ENCODE peak calls at places on chromosomes 1 and 21, in six cellular contexts. One of them, this sample, is unnamed. For H3K27me3, the result is how much of the 10 kb centered on the place peaks cover.

GRCh38 chr1:28804071-28804470 is 7.9 kb upstream of the OPRD1 start:
- DNase-seq in suprapubic skin: no peak
- DNase-seq in GM06990: no peak
- DNase-seq in BE2C: no peak
- DNase-seq in HepG2: no peak
- DNase-seq in ascending aorta: no peak
- DNase-seq in this sample: no peak

GRCh38 chr1:116268211-116268610 is 104.8 kb upstream of the ATP1A1 start:
- DNase-seq in suprapubic skin: peak
- DNase-seq in GM06990: no peak
- DNase-seq in BE2C: peak
- DNase-seq in HepG2: no peak
- DNase-seq in ascending aorta: no peak
- DNase-seq in this sample: no peak

GRCh38 chr1:20992327-20993056 is 184.2 kb downstream of the EIF4G3 start:
- DNase-seq in suprapubic skin: no peak
- DNase-seq in GM06990: peak
- DNase-seq in BE2C: no peak
- DNase-seq in HepG2: no peak
- DNase-seq in ascending aorta: no peak
- DNase-seq in this sample: no peak

GRCh38 chr1:241870290-241870689 is 22.3 kb downstream of the EXO1 start:
- DNase-seq in suprapubic skin: no peak
- DNase-seq in GM06990: no peak
- DNase-seq in BE2C: no peak
- DNase-seq in HepG2: no peak
- DNase-seq in ascending aorta: no peak
- DNase-seq in this sample: no peak

GRCh38 chr21:15809065-15809464 is 79.3 kb downstream of the USP25 start:
- DNase-seq in suprapubic skin: no peak
- DNase-seq in GM06990: no peak
- DNase-seq in BE2C: no peak
- DNase-seq in HepG2: no peak
- DNase-seq in ascending aorta: no peak
- DNase-seq in this sample: no peak

GRCh38 chr1:161439280-161440232 is 65.7 kb upstream of the FCGR2A start:
- DNase-seq in suprapubic skin: peak
- DNase-seq in GM06990: peak
- DNase-seq in BE2C: peak
- DNase-seq in HepG2: no peak
- DNase-seq in ascending aorta: no peak
- DNase-seq in this sample: peak

GRCh38 chr1:227946624-227947424 is 908 bp downstream of the WNT9A start:
- DNase-seq in suprapubic skin: peak
- DNase-seq in GM06990: peak
- DNase-seq in BE2C: peak
- DNase-seq in HepG2: peak
- DNase-seq in ascending aorta: no peak
- DNase-seq in this sample: peak

GRCh38 chr1:112507896-112508241 is 896 bp upstream of the WNT2B start:
- DNase-seq in suprapubic skin: peak
- DNase-seq in GM06990: no peak
- DNase-seq in BE2C: no peak
- DNase-seq in HepG2: no peak
- DNase-seq in ascending aorta: no peak
- DNase-seq in this sample: no peak

GRCh38 chr1:159946242-159947187 is 1.1 kb upstream of the IGSF9 start:
- DNase-seq in suprapubic skin: no peak
- DNase-seq in GM06990: no peak
- DNase-seq in BE2C: no peak
- DNase-seq in HepG2: no peak
- DNase-seq in ascending aorta: no peak
- DNase-seq in this sample: no peak

GRCh38 chr1:148362141-148362929 is 120.8 kb downstream of the PPIAL4G start:
- DNase-seq in suprapubic skin: no peak
- DNase-seq in GM06990: no peak
- DNase-seq in BE2C: peak
- DNase-seq in HepG2: no peak
- DNase-seq in ascending aorta: no peak
- DNase-seq in this sample: peak

GRCh38 chr1:28526886-28527285 is 21.0 kb downstream of the RCC1 start:
- DNase-seq in suprapubic skin: no peak
- DNase-seq in GM06990: no peak
- DNase-seq in BE2C: no peak
- DNase-seq in HepG2: no peak
- DNase-seq in ascending aorta: no peak
- DNase-seq in this sample: no peak

GRCh38 chr1:117902944-117903343 is 26.5 kb downstream of the GDAP2 start:
- DNase-seq in suprapubic skin: no peak
- DNase-seq in GM06990: no peak
- DNase-seq in BE2C: no peak
- DNase-seq in HepG2: no peak
- DNase-seq in ascending aorta: no peak
- DNase-seq in this sample: no peak

GRCh38 chr1:87404306-87404705 is 75.6 kb downstream of the LMO4 start:
- DNase-seq in suprapubic skin: no peak
- DNase-seq in GM06990: no peak
- DNase-seq in BE2C: no peak
- DNase-seq in HepG2: no peak
- DNase-seq in ascending aorta: no peak
- DNase-seq in this sample: no peak

GRCh38 chr1:172723251-172723650 is 64.3 kb downstream of the FASLG start:
- DNase-seq in suprapubic skin: no peak
- DNase-seq in GM06990: no peak
- DNase-seq in BE2C: no peak
- DNase-seq in HepG2: no peak
- DNase-seq in ascending aorta: no peak
- DNase-seq in this sample: no peak

GRCh38 chr1:207805841-207806421 is 54.1 kb downstream of the CD46 start:
- DNase-seq in suprapubic skin: peak
- DNase-seq in GM06990: no peak
- DNase-seq in BE2C: peak
- DNase-seq in HepG2: no peak
- DNase-seq in ascending aorta: no peak
- DNase-seq in this sample: no peak

DNA sequence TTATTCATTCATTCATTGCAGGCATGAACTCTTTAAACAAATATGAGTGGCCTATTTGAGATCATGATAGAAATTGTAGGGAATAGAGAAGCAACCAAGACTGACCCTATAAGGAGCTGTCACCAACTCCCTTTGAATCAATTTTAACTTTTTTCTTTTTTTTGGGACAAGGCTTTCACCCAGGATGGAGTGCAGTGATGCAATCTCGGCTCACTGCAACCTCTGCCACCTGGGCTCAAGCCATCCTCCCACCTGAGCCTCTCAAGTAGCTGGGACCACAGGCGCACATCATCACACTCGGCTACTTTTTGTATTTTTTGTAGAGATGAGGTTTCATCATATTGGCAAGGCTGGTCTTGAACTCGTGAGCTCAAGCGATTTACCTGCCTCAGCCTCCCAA is 17.1 kb upstream of the ATP5PO start:
- DNase-seq in suprapubic skin: no peak
- DNase-seq in GM06990: no peak
- DNase-seq in BE2C: no peak
- DNase-seq in HepG2: no peak
- DNase-seq in ascending aorta: no peak
- DNase-seq in this sample: no peak
- H3K4me3 ChIP-seq in suprapubic skin: peak
- H3K4me3 ChIP-seq in GM06990: no peak
- H3K4me3 ChIP-seq in BE2C: no peak
- H3K4me3 ChIP-seq in HepG2: no peak
- H3K4me3 ChIP-seq in ascending aorta: no peak
- H3K4me3 ChIP-seq in this sample: peak

DNA sequence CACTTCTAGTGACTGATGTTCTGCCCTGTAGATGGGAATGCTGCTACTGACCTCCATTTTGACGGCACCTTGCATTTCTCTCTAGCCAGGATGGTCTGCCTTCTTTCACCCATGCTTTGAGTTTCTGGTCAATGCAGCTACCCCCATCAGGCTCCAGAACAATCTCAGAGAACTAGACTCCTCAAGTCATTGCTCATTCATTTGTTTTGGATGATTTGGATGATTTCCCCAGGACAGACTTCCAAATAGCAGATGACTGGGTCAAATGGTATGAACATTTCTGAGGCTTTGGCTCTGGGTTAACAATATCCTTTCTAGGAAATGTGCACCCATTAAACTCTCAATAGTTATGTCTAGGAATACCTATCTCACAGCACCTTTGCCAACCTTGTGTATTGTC is 63.9 kb downstream of the CSMD2 start:
- DNase-seq in suprapubic skin: no peak
- DNase-seq in GM06990: no peak
- DNase-seq in BE2C: no peak
- DNase-seq in HepG2: no peak
- DNase-seq in ascending aorta: no peak
- DNase-seq in this sample: no peak
- TF ChIP-seq CTCF in suprapubic skin: no peak
- TF ChIP-seq CTCF in GM06990: no peak
- TF ChIP-seq CTCF in BE2C: no peak
- TF ChIP-seq CTCF in HepG2: no peak
- TF ChIP-seq CTCF in ascending aorta: no peak
- TF ChIP-seq CTCF in this sample: no peak

GRCh38 chr21:31959881-31960280 is 87.1 kb downstream of the HUNK start:
- DNase-seq in suprapubic skin: no peak
- DNase-seq in GM06990: no peak
- DNase-seq in BE2C: no peak
- DNase-seq in HepG2: no peak
- DNase-seq in ascending aorta: no peak
- DNase-seq in this sample: no peak

GRCh38 chr21:31961704-31962103 is 88.9 kb downstream of the HUNK start:
- DNase-seq in suprapubic skin: no peak
- DNase-seq in GM06990: no peak
- DNase-seq in BE2C: no peak
- DNase-seq in HepG2: no peak
- DNase-seq in ascending aorta: no peak
- DNase-seq in this sample: no peak

GRCh38 chr21:31961027-31961426 is 88.2 kb downstream of the HUNK start:
- DNase-seq in suprapubic skin: no peak
- DNase-seq in GM06990: no peak
- DNase-seq in BE2C: no peak
- DNase-seq in HepG2: no peak
- DNase-seq in ascending aorta: no peak
- DNase-seq in this sample: no peak

GRCh38 chr21:31952828-31953227 is 80.0 kb downstream of the HUNK start:
- DNase-seq in suprapubic skin: no peak
- DNase-seq in GM06990: no peak
- DNase-seq in BE2C: no peak
- DNase-seq in HepG2: no peak
- DNase-seq in ascending aorta: no peak
- DNase-seq in this sample: no peak

DNA sequence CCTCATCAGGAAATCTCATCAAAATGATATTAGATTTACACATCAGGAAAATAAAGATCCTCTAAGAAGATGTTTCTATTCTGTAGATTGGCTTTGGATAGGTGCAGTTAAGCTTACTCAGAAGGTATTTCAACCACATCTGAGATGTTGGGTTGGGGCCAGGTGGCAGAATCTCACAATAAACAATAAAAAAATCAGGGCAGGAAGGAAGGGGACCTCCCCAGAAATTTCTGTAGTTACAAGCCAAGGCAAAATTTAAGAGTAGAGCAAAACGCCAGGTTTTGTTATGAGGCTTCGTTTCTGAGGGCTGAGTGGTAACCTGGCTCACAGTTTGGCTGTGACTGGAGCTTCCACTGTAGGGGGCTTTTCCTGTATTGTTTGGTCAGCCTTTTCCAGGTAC is 84.8 kb downstream of the HUNK start:
- DNase-seq in suprapubic skin: no peak
- DNase-seq in GM06990: no peak
- DNase-seq in BE2C: no peak
- DNase-seq in HepG2: no peak
- DNase-seq in ascending aorta: no peak
- DNase-seq in this sample: no peak
- H3K27me3 ChIP-seq in suprapubic skin: under half
- H3K27me3 ChIP-seq in GM06990: under half
- H3K27me3 ChIP-seq in BE2C: under half
- H3K27me3 ChIP-seq in HepG2: under half
- H3K27me3 ChIP-seq in ascending aorta: under half
- H3K27me3 ChIP-seq in this sample: under half

DNA sequence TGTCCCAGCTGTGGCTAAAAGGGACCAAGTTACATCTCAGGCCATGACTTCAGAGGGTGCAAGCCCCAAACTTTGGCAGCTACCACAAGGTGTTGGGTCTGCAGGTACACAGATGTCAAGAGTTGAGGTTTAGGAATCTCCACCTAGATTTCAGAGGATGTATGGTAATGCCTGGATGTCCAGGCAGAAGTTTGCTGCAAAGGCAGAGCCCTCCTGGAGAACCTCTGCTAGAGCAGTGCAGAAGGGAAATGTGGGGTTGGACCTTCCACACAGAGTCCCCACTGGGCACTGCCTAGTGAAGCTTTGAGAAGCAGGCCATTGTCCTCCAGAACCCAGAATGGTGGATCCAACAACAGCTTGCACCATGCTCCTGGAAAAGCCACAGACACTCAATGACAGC is 10.1 kb upstream of the PHGDH start:
- DNase-seq in suprapubic skin: no peak
- DNase-seq in GM06990: no peak
- DNase-seq in BE2C: no peak
- DNase-seq in HepG2: no peak
- DNase-seq in ascending aorta: no peak
- DNase-seq in this sample: no peak
- H3K4me3 ChIP-seq in suprapubic skin: no peak
- H3K4me3 ChIP-seq in GM06990: no peak
- H3K4me3 ChIP-seq in BE2C: no peak
- H3K4me3 ChIP-seq in HepG2: no peak
- H3K4me3 ChIP-seq in ascending aorta: no peak
- H3K4me3 ChIP-seq in this sample: no peak

GRCh38 chr1:211066781-211067384 is 67.1 kb downstream of the KCNH1 start:
- DNase-seq in suprapubic skin: no peak
- DNase-seq in GM06990: no peak
- DNase-seq in BE2C: no peak
- DNase-seq in HepG2: no peak
- DNase-seq in ascending aorta: no peak
- DNase-seq in this sample: no peak
- TF ChIP-seq CTCF in suprapubic skin: no peak
- TF ChIP-seq CTCF in GM06990: no peak
- TF ChIP-seq CTCF in BE2C: no peak
- TF ChIP-seq CTCF in HepG2: no peak
- TF ChIP-seq CTCF in ascending aorta: no peak
- TF ChIP-seq CTCF in this sample: no peak

GRCh38 chr1:184967045-184967444 is 7.3 kb downstream of the NIBAN1 start:
- DNase-seq in suprapubic skin: no peak
- DNase-seq in GM06990: no peak
- DNase-seq in BE2C: no peak
- DNase-seq in HepG2: no peak
- DNase-seq in ascending aorta: no peak
- DNase-seq in this sample: no peak
- H3K27me3 ChIP-seq in suprapubic skin: under half
- H3K27me3 ChIP-seq in GM06990: under half
- H3K27me3 ChIP-seq in BE2C: under half
- H3K27me3 ChIP-seq in HepG2: under half
- H3K27me3 ChIP-seq in ascending aorta: under half
- H3K27me3 ChIP-seq in this sample: under half

DNA sequence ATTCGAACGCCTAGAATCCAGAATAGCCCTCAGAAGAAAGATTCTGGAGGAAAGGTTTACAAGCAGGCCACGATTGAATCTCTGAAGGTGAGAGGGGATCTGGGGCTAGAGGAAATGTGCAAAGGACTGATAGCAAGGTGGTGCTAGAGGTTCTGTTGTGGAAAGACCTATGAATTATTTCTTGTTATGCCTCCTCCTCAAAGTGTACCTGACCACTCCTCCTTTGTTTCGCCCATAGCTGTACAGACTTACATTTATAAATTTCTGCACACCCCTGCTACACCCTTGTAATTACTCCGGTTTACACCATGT is 986 bp downstream of the TCEANC2 start:
- DNase-seq in suprapubic skin: no peak
- DNase-seq in GM06990: no peak
- DNase-seq in BE2C: no peak
- DNase-seq in HepG2: no peak
- DNase-seq in ascending aorta: no peak
- DNase-seq in this sample: no peak
- H3K4me3 ChIP-seq in suprapubic skin: peak
- H3K4me3 ChIP-seq in GM06990: peak
- H3K4me3 ChIP-seq in BE2C: no peak
- H3K4me3 ChIP-seq in HepG2: peak
- H3K4me3 ChIP-seq in ascending aorta: peak
- H3K4me3 ChIP-seq in this sample: peak